ENCODE peak calls at places on chromosome 20, in six cellular contexts. K is IMR-90, Y is trophoblast cell, C is neuronal stem cell, Q is H9, P is H1. G is an unnamed sample.
A peak's percentile ranks its signal among the peaks of the same experiment; 100 is the strongest.

GRCh38 chr20:16476032-16476431 is 97.2 kb downstream of the KIF16B start:
- DNase-seq in K (peak; percentile 62), Y (no peak), C (peak; percentile 35), Q (no peak), P (no peak), G (peak; percentile 71)

GRCh38 chr20:47296950-47297349 is 59.5 kb downstream of the ZMYND8 start:
- DNase-seq in K (no peak), Y (no peak), C (no peak), Q (no peak), P (no peak), G (no peak)

GRCh38 chr20:31910071-31910803 is 39.8 kb downstream of the TTLL9 start:
- DNase-seq in K (no peak), Y (no peak), C (no peak), Q (no peak), P (no peak), G (no peak)

GRCh38 chr20:32672315-32672981 is 1.3 kb downstream of the C20orf203 start:
- DNase-seq in K (no peak), Y (no peak), C (no peak), Q (no peak), P (no peak), G (no peak)

GRCh38 chr20:31974975-31975481 is 7.1 kb downstream of the XKR7 start:
- DNase-seq in K (no peak), Y (no peak), C (peak; percentile 52), Q (peak; percentile 76), P (no peak), G (no peak)

GRCh38 chr20:2816583-2817340 is 598 bp downstream of the TMEM239 start:
- DNase-seq in K (peak; percentile 9), Y (no peak), C (no peak), Q (peak; percentile 74), P (no peak), G (no peak)

GRCh38 chr20:45339084-45339483 is 9.1 kb downstream of the SDC4 start:
- DNase-seq in K (no peak), Y (no peak), C (no peak), Q (no peak), P (no peak), G (no peak)

GRCh38 chr20:44967207-44967807 is 995 bp downstream of the STK4 start:
- DNase-seq in K (no peak), Y (no peak), C (no peak), Q (no peak), P (no peak), G (peak; percentile 18)

GRCh38 chr20:63962426-63963347 is 6.5 kb upstream of the UCKL1 start:
- DNase-seq in K (no peak), Y (no peak), C (no peak), Q (no peak), P (no peak), G (no peak)

GRCh38 chr20:50112512-50113419 is at the start of gene UBE2V1:
- DNase-seq in K (peak; percentile 81), Y (peak; percentile 84), C (peak; percentile 85), Q (peak; percentile 88), P (peak; percentile 41), G (peak; percentile 90)
- H3K4me1 ChIP-seq in K (peaks cover 35% of the 10 kb centered on the region), Y (peaks cover 44% of the 10 kb centered on the region), C (peaks cover 12% of the 10 kb centered on the region), Q (peaks cover 6% of the 10 kb centered on the region), P (peaks cover 3% of the 10 kb centered on the region), G (peaks cover 27% of the 10 kb centered on the region)

DNA sequence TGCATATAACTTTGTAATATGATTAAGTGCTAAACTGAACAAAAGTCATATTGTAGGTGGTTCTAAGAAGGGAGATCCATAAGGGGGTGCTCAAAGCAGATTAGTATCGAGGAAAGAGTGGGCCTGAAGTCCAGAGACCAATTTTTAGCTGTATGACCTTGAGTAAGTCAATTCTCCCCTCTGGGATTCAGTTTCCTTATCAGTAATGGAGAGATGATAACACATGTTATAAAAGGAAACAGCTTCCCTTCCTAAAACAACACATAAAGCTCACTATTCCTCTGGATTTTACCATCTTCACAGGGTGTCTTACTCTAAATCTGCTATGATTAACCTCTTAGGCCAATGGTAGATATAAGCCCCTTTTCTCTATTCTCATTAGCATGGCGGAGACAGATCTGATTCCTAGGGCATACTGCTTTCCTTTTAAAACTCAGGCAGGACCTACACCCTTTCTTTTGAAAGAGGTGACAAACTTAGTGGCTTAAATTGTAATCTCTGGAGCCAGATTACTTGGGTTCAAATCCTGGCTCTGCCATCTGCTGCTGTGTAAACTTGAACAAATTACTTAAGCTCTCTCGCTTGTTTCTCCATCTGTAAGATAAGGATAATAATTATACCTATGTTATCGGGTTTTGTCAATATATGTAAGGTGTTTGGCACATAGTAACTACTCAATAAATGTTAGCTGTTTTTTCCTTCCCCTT is 39.5 kb downstream of the ACSS2 start:
- DNase-seq in K (no peak), Y (no peak), C (no peak), Q (no peak), P (no peak), G (no peak)
- H4K91ac ChIP-seq in K (no peak overlapping the region), Y (no peak overlapping the region), C (no peak overlapping the region), Q (no peak overlapping the region), P (no peak overlapping the region), G (no peak overlapping the region)

DNA sequence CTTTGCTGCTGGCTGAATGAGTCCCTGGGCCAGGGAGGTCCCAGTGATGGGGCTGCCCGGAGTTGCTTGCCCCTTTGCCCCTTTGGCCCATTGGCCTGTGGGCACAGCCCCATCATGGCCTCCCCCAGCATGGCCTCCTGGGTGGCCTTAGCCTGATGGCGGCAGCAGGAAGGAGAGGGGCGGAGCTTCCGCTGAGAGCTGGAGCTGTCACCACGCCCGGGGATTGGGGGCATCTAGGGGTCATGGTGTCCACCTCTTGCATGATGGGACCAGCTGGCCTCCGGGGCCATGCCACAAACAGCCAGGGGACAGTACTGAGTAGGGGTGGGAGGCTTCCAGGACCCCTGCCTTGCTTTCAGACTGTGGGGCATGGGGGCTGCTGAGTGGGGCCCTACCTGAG is 31.5 kb upstream of the GATA5 start:
- DNase-seq in K (no peak), Y (no peak), C (no peak), Q (no peak), P (no peak), G (no peak)
- H3K14ac ChIP-seq in K (no peak overlapping the region), Y (no peak overlapping the region), C (peak overlapping the region; percentile 63), Q (no peak overlapping the region), P (no peak overlapping the region), G (no peak overlapping the region)

GRCh38 chr20:48783533-48784272 is 44.1 kb downstream of the PREX1 start:
- DNase-seq in K (peak; percentile 22), Y (no peak), C (no peak), Q (no peak), P (no peak), G (peak; percentile 14)

GRCh38 chr20:48784273-48784641 is 43.5 kb downstream of the PREX1 start:
- DNase-seq in K (no peak), Y (no peak), C (no peak), Q (no peak), P (no peak), G (no peak)

GRCh38 chr20:48781634-48782033 is 46.2 kb downstream of the PREX1 start:
- DNase-seq in K (no peak), Y (no peak), C (no peak), Q (no peak), P (no peak), G (no peak)

GRCh38 chr20:48782073-48782472 is 45.7 kb downstream of the PREX1 start:
- DNase-seq in K (no peak), Y (no peak), C (no peak), Q (no peak), P (no peak), G (no peak)

DNA sequence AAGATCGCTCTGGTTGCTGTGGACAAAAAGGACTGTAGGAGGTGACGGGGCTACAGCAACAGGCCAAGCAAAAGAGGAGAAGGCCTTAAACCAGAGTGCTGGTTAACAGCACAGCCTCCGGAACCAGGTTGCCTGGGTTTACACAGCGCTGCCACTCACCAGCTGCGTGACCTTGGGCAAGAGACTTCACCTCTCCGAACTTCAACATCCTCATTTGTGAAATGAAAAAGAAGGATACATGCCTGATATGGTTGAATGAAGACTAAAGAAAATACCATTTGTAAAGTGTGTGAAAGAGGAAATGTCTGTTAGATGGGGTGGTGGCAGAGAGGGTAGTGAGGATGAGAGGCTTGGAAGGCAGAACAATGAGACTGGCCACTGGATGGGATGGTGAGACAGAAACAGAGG is 44.9 kb downstream of the PREX1 start:
- DNase-seq in K (no peak), Y (no peak), C (no peak), Q (no peak), P (no peak), G (no peak)
- H3K4me1 ChIP-seq in K (peaks cover 1% of the 10 kb centered on the region), Y (no peaks in the 10 kb centered on the region), C (peaks cover 10% of the 10 kb centered on the region), Q (no peaks in the 10 kb centered on the region), P (no peaks in the 10 kb centered on the region), G (peaks cover 12% of the 10 kb centered on the region)

DNA sequence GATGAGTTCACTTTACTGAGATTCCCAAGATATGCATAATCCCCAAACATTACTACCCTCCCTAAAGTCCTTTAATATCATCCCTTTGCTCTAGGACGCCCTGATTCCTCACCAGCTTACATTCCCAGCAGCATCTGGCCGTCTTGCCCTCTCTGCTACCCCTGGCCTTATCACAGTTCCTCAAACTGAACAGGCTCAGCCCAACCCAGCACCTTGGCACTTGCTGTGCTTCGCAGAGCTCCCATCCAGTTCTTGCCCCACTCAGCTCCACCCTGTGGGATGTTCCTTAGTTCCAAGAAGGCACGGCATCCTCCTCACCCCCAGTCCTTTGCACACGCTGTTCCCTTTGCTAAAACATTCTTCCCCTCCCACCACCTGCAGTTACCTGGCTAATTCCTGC is 347.4 kb downstream of the PREX1 start:
- DNase-seq in K (no peak), Y (no peak), C (no peak), Q (no peak), P (no peak), G (no peak)
- H4K91ac ChIP-seq in K (no peak overlapping the region), Y (no peak overlapping the region), C (no peak overlapping the region), Q (no peak overlapping the region), P (no peak overlapping the region), G (no peak overlapping the region)

GRCh38 chr20:25178563-25179438 is 16.7 kb upstream of the ENTPD6 start:
- DNase-seq in K (peak; percentile 91), Y (peak; percentile 95), C (peak; percentile 29), Q (no peak), P (no peak), G (peak; percentile 66)
- H3K14ac ChIP-seq in K (no peak overlapping the region), Y (no peak overlapping the region), C (no peak overlapping the region), Q (no peak overlapping the region), P (no peak overlapping the region), G (no peak overlapping the region)

GRCh38 chr20:61557603-61558002 is 305.5 kb downstream of the CDH4 start:
- DNase-seq in K (no peak), Y (no peak), C (no peak), Q (no peak), P (no peak), G (no peak)
- H3K4me1 ChIP-seq in K (peaks cover 10% of the 10 kb centered on the region), Y (peaks cover 2% of the 10 kb centered on the region), C (peaks cover 10% of the 10 kb centered on the region), Q (no peaks in the 10 kb centered on the region), P (peaks cover 6% of the 10 kb centered on the region), G (peaks cover 29% of the 10 kb centered on the region)

G was measured in mesenchymal stem cell.